ENCODE peak calls at places on chromosomes 5 and 9, in seven cellular contexts. One of them, this sample, is unnamed.

GRCh38 chr5:123512631-123513461 is 869 bp downstream of the CSNK1G3 start:
- DNase-seq in kidney: peak
- DNase-seq in SHP77: no peak
- DNase-seq in activated CD4-positive, CD25-positive, alpha-beta regulatory T cell: peak
- DNase-seq in brain microvascular endothelial cell: peak
- DNase-seq in HEK293T: peak
- DNase-seq in posterior cingulate gyrus: peak
- DNase-seq in this sample: peak

GRCh38 chr9:101172671-101173070 is 144.1 kb downstream of the PLPPR1 start:
- DNase-seq in kidney: no peak
- DNase-seq in SHP77: no peak
- DNase-seq in activated CD4-positive, CD25-positive, alpha-beta regulatory T cell: no peak
- DNase-seq in brain microvascular endothelial cell: no peak
- DNase-seq in HEK293T: no peak
- DNase-seq in posterior cingulate gyrus: no peak
- DNase-seq in this sample: no peak

GRCh38 chr5:143635146-143635752 is 176.7 kb upstream of the HMHB1 start:
- DNase-seq in kidney: no peak
- DNase-seq in SHP77: no peak
- DNase-seq in activated CD4-positive, CD25-positive, alpha-beta regulatory T cell: no peak
- DNase-seq in brain microvascular endothelial cell: peak
- DNase-seq in HEK293T: no peak
- DNase-seq in posterior cingulate gyrus: no peak
- DNase-seq in this sample: no peak

GRCh38 chr9:87464110-87464991 is 33.3 kb upstream of the DAPK1 start:
- DNase-seq in kidney: no peak
- DNase-seq in SHP77: no peak
- DNase-seq in activated CD4-positive, CD25-positive, alpha-beta regulatory T cell: no peak
- DNase-seq in brain microvascular endothelial cell: no peak
- DNase-seq in HEK293T: no peak
- DNase-seq in posterior cingulate gyrus: no peak
- DNase-seq in this sample: no peak

GRCh38 chr5:6712136-6712581 is 1.1 kb upstream of the TENT4A start:
- DNase-seq in kidney: peak
- DNase-seq in SHP77: peak
- DNase-seq in activated CD4-positive, CD25-positive, alpha-beta regulatory T cell: peak
- DNase-seq in brain microvascular endothelial cell: peak
- DNase-seq in HEK293T: peak
- DNase-seq in posterior cingulate gyrus: peak
- DNase-seq in this sample: peak

GRCh38 chr5:59260973-59261372 is 632.6 kb downstream of the PDE4D start:
- DNase-seq in kidney: no peak
- DNase-seq in SHP77: no peak
- DNase-seq in activated CD4-positive, CD25-positive, alpha-beta regulatory T cell: no peak
- DNase-seq in brain microvascular endothelial cell: no peak
- DNase-seq in HEK293T: no peak
- DNase-seq in posterior cingulate gyrus: no peak
- DNase-seq in this sample: no peak

GRCh38 chr9:132042324-132042723 is 37.3 kb downstream of the MED27 start:
- DNase-seq in kidney: no peak
- DNase-seq in SHP77: peak
- DNase-seq in activated CD4-positive, CD25-positive, alpha-beta regulatory T cell: no peak
- DNase-seq in brain microvascular endothelial cell: peak
- DNase-seq in HEK293T: no peak
- DNase-seq in posterior cingulate gyrus: no peak
- DNase-seq in this sample: peak

GRCh38 chr9:99309540-99309939 is 87.5 kb downstream of the SEC61B start:
- DNase-seq in kidney: no peak
- DNase-seq in SHP77: no peak
- DNase-seq in activated CD4-positive, CD25-positive, alpha-beta regulatory T cell: no peak
- DNase-seq in brain microvascular endothelial cell: no peak
- DNase-seq in HEK293T: no peak
- DNase-seq in posterior cingulate gyrus: no peak
- DNase-seq in this sample: no peak

GRCh38 chr5:181188700-181189362 is 16.2 kb downstream of the TRIM7 start:
- DNase-seq in kidney: no peak
- DNase-seq in SHP77: no peak
- DNase-seq in activated CD4-positive, CD25-positive, alpha-beta regulatory T cell: no peak
- DNase-seq in brain microvascular endothelial cell: peak
- DNase-seq in HEK293T: peak
- DNase-seq in posterior cingulate gyrus: peak
- DNase-seq in this sample: peak

GRCh38 chr9:132142883-132143282 is 19.0 kb upstream of the NTNG2 start:
- DNase-seq in kidney: peak
- DNase-seq in SHP77: no peak
- DNase-seq in activated CD4-positive, CD25-positive, alpha-beta regulatory T cell: no peak
- DNase-seq in brain microvascular endothelial cell: no peak
- DNase-seq in HEK293T: no peak
- DNase-seq in posterior cingulate gyrus: no peak
- DNase-seq in this sample: no peak

GRCh38 chr5:1329111-1329579 is 15.8 kb downstream of the CLPTM1L start:
- DNase-seq in kidney: peak
- DNase-seq in SHP77: no peak
- DNase-seq in activated CD4-positive, CD25-positive, alpha-beta regulatory T cell: no peak
- DNase-seq in brain microvascular endothelial cell: no peak
- DNase-seq in HEK293T: no peak
- DNase-seq in posterior cingulate gyrus: no peak
- DNase-seq in this sample: no peak

GRCh38 chr5:39657943-39658342 is 233.2 kb upstream of the DAB2 start:
- DNase-seq in kidney: no peak
- DNase-seq in SHP77: no peak
- DNase-seq in activated CD4-positive, CD25-positive, alpha-beta regulatory T cell: no peak
- DNase-seq in brain microvascular endothelial cell: no peak
- DNase-seq in HEK293T: no peak
- DNase-seq in posterior cingulate gyrus: no peak
- DNase-seq in this sample: no peak

GRCh38 chr5:151123897-151124751 is 33.5 kb downstream of the ANXA6 start:
- DNase-seq in kidney: peak
- DNase-seq in SHP77: peak
- DNase-seq in activated CD4-positive, CD25-positive, alpha-beta regulatory T cell: no peak
- DNase-seq in brain microvascular endothelial cell: peak
- DNase-seq in HEK293T: no peak
- DNase-seq in posterior cingulate gyrus: no peak
- DNase-seq in this sample: no peak

GRCh38 chr5:61082516-61083280 is 79.6 kb downstream of the SMIM15 start:
- DNase-seq in kidney: no peak
- DNase-seq in SHP77: no peak
- DNase-seq in activated CD4-positive, CD25-positive, alpha-beta regulatory T cell: no peak
- DNase-seq in brain microvascular endothelial cell: no peak
- DNase-seq in HEK293T: no peak
- DNase-seq in posterior cingulate gyrus: no peak
- DNase-seq in this sample: no peak

GRCh38 chr5:56279291-56279690 is 46.2 kb upstream of the ANKRD55 start:
- DNase-seq in kidney: no peak
- DNase-seq in SHP77: no peak
- DNase-seq in activated CD4-positive, CD25-positive, alpha-beta regulatory T cell: no peak
- DNase-seq in brain microvascular endothelial cell: no peak
- DNase-seq in HEK293T: no peak
- DNase-seq in posterior cingulate gyrus: no peak
- DNase-seq in this sample: no peak

GRCh38 chr9:126504977-126505455 is 108.7 kb upstream of the LMX1B start:
- DNase-seq in kidney: peak
- DNase-seq in SHP77: no peak
- DNase-seq in activated CD4-positive, CD25-positive, alpha-beta regulatory T cell: no peak
- DNase-seq in brain microvascular endothelial cell: no peak
- DNase-seq in HEK293T: no peak
- DNase-seq in posterior cingulate gyrus: no peak
- DNase-seq in this sample: no peak

This sample was measured in K562.